ENCODE peak calls at places on chromosomes 4 and X, in seven cellular contexts. One of them, this sample, is unnamed.

GRCh38 chrX:24026403-24026801 is 584 bp downstream of the KLHL15 start:
- DNase-seq in left lung: no peak
- DNase-seq in pancreas: no peak
- DNase-seq in SK-N-SH: peak; percentile 48
- DNase-seq in aorta: no peak
- DNase-seq in heart right ventricle: no peak
- DNase-seq in Peyer's patch: no peak
- DNase-seq in this sample: no peak

GRCh38 chr4:85228264-85228663 is 246.7 kb upstream of the ARHGAP24 start:
- DNase-seq in left lung: no peak
- DNase-seq in pancreas: no peak
- DNase-seq in SK-N-SH: no peak
- DNase-seq in aorta: no peak
- DNase-seq in heart right ventricle: no peak
- DNase-seq in Peyer's patch: no peak
- DNase-seq in this sample: no peak

GRCh38 chr4:78120144-78120880 is 63.2 kb downstream of the FRAS1 start:
- DNase-seq in left lung: no peak
- DNase-seq in pancreas: no peak
- DNase-seq in SK-N-SH: no peak
- DNase-seq in aorta: no peak
- DNase-seq in heart right ventricle: no peak
- DNase-seq in Peyer's patch: no peak
- DNase-seq in this sample: no peak

GRCh38 chr4:55345980-55346850 is at the start of gene SRD5A3:
- DNase-seq in left lung: peak; percentile 87
- DNase-seq in pancreas: peak; percentile 98
- DNase-seq in SK-N-SH: peak; percentile 96
- DNase-seq in aorta: peak; percentile 96
- DNase-seq in heart right ventricle: peak; percentile 85
- DNase-seq in Peyer's patch: peak; percentile 92
- DNase-seq in this sample: peak; percentile 86

GRCh38 chr4:102387552-102388150 is 42.4 kb upstream of the SLC39A8 start:
- DNase-seq in left lung: no peak
- DNase-seq in pancreas: no peak
- DNase-seq in SK-N-SH: no peak
- DNase-seq in aorta: no peak
- DNase-seq in heart right ventricle: no peak
- DNase-seq in Peyer's patch: no peak
- DNase-seq in this sample: no peak

GRCh38 chr4:127469575-127470289 is 163.0 kb upstream of the INTU start:
- DNase-seq in left lung: no peak
- DNase-seq in pancreas: no peak
- DNase-seq in SK-N-SH: no peak
- DNase-seq in aorta: no peak
- DNase-seq in heart right ventricle: no peak
- DNase-seq in Peyer's patch: no peak
- DNase-seq in this sample: no peak

GRCh38 chrX:43065978-43066377 is 288.0 kb upstream of the PPP1R2C start:
- DNase-seq in left lung: no peak
- DNase-seq in pancreas: no peak
- DNase-seq in SK-N-SH: no peak
- DNase-seq in aorta: no peak
- DNase-seq in heart right ventricle: no peak
- DNase-seq in Peyer's patch: no peak
- DNase-seq in this sample: no peak

GRCh38 chrX:111199505-111199904 is 70.8 kb downstream of the CAPN6 start:
- DNase-seq in left lung: no peak
- DNase-seq in pancreas: no peak
- DNase-seq in SK-N-SH: no peak
- DNase-seq in aorta: no peak
- DNase-seq in heart right ventricle: no peak
- DNase-seq in Peyer's patch: no peak
- DNase-seq in this sample: no peak

GRCh38 chrX:10254746-10255145 is 98.0 kb downstream of the CLCN4 start:
- DNase-seq in left lung: no peak
- DNase-seq in pancreas: no peak
- DNase-seq in SK-N-SH: peak; percentile 8
- DNase-seq in aorta: no peak
- DNase-seq in heart right ventricle: no peak
- DNase-seq in Peyer's patch: no peak
- DNase-seq in this sample: no peak

GRCh38 chrX:24498181-24498580 is 33.1 kb downstream of the PDK3 start:
- DNase-seq in left lung: no peak
- DNase-seq in pancreas: no peak
- DNase-seq in SK-N-SH: no peak
- DNase-seq in aorta: no peak
- DNase-seq in heart right ventricle: peak; percentile 8
- DNase-seq in Peyer's patch: no peak
- DNase-seq in this sample: peak; percentile 8

GRCh38 chr4:20773144-20773997 is 73.1 kb downstream of the PACRGL start:
- DNase-seq in left lung: peak; percentile 34
- DNase-seq in pancreas: peak; percentile 55
- DNase-seq in SK-N-SH: peak; percentile 52
- DNase-seq in aorta: no peak
- DNase-seq in heart right ventricle: peak; percentile 34
- DNase-seq in Peyer's patch: peak; percentile 43
- DNase-seq in this sample: no peak

GRCh38 chr4:176223561-176223960 is 28.2 kb upstream of the SPATA4 start:
- DNase-seq in left lung: no peak
- DNase-seq in pancreas: no peak
- DNase-seq in SK-N-SH: no peak
- DNase-seq in aorta: no peak
- DNase-seq in heart right ventricle: no peak
- DNase-seq in Peyer's patch: no peak
- DNase-seq in this sample: no peak

GRCh38 chr4:81682492-81682891 is 210.8 kb upstream of the RASGEF1B start:
- DNase-seq in left lung: no peak
- DNase-seq in pancreas: no peak
- DNase-seq in SK-N-SH: no peak
- DNase-seq in aorta: no peak
- DNase-seq in heart right ventricle: no peak
- DNase-seq in Peyer's patch: no peak
- DNase-seq in this sample: no peak

GRCh38 chr4:75990129-75990528 is 616 bp downstream of the SDAD1 start:
- DNase-seq in left lung: no peak
- DNase-seq in pancreas: no peak
- DNase-seq in SK-N-SH: peak; percentile 22
- DNase-seq in aorta: no peak
- DNase-seq in heart right ventricle: no peak
- DNase-seq in Peyer's patch: no peak
- DNase-seq in this sample: no peak

GRCh38 chrX:37879692-37880091 is 32.3 kb upstream of the DYNLT3 start:
- DNase-seq in left lung: no peak
- DNase-seq in pancreas: no peak
- DNase-seq in SK-N-SH: no peak
- DNase-seq in aorta: no peak
- DNase-seq in heart right ventricle: no peak
- DNase-seq in Peyer's patch: no peak
- DNase-seq in this sample: no peak

GRCh38 chrX:107117993-107118321 is 665 bp downstream of the RBM41 start:
- DNase-seq in left lung: no peak
- DNase-seq in pancreas: no peak
- DNase-seq in SK-N-SH: peak; percentile 39
- DNase-seq in aorta: no peak
- DNase-seq in heart right ventricle: no peak
- DNase-seq in Peyer's patch: no peak
- DNase-seq in this sample: no peak

GRCh38 chr4:92952426-92952825 is 648.7 kb downstream of the GRID2 start:
- DNase-seq in left lung: no peak
- DNase-seq in pancreas: no peak
- DNase-seq in SK-N-SH: no peak
- DNase-seq in aorta: no peak
- DNase-seq in heart right ventricle: no peak
- DNase-seq in Peyer's patch: no peak
- DNase-seq in this sample: no peak

GRCh38 chrX:7316280-7316679 is 168.3 kb upstream of the PUDP start:
- DNase-seq in left lung: no peak
- DNase-seq in pancreas: no peak
- DNase-seq in SK-N-SH: no peak
- DNase-seq in aorta: no peak
- DNase-seq in heart right ventricle: no peak
- DNase-seq in Peyer's patch: no peak
- DNase-seq in this sample: no peak

GRCh38 chrX:6053126-6053625 is 175.5 kb downstream of the NLGN4X start:
- DNase-seq in left lung: no peak
- DNase-seq in pancreas: no peak
- DNase-seq in SK-N-SH: no peak
- DNase-seq in aorta: no peak
- DNase-seq in heart right ventricle: no peak
- DNase-seq in Peyer's patch: no peak
- DNase-seq in this sample: no peak

GRCh38 chr4:14641871-14642270 is 360.4 kb upstream of the CPEB2 start:
- DNase-seq in left lung: no peak
- DNase-seq in pancreas: no peak
- DNase-seq in SK-N-SH: no peak
- DNase-seq in aorta: no peak
- DNase-seq in heart right ventricle: no peak
- DNase-seq in Peyer's patch: no peak
- DNase-seq in this sample: no peak

GRCh38 chr4:14636563-14636962 is 365.7 kb upstream of the CPEB2 start:
- DNase-seq in left lung: no peak
- DNase-seq in pancreas: no peak
- DNase-seq in SK-N-SH: no peak
- DNase-seq in aorta: no peak
- DNase-seq in heart right ventricle: no peak
- DNase-seq in Peyer's patch: no peak
- DNase-seq in this sample: no peak

GRCh38 chr4:14644568-14645282 is 357.6 kb upstream of the CPEB2 start:
- DNase-seq in left lung: no peak
- DNase-seq in pancreas: no peak
- DNase-seq in SK-N-SH: no peak
- DNase-seq in aorta: no peak
- DNase-seq in heart right ventricle: no peak
- DNase-seq in Peyer's patch: no peak
- DNase-seq in this sample: no peak

GRCh38 chr4:14640476-14640875 is 361.8 kb upstream of the CPEB2 start:
- DNase-seq in left lung: no peak
- DNase-seq in pancreas: no peak
- DNase-seq in SK-N-SH: no peak
- DNase-seq in aorta: no peak
- DNase-seq in heart right ventricle: no peak
- DNase-seq in Peyer's patch: no peak
- DNase-seq in this sample: no peak
- H3K9me3 ChIP-seq in left lung: no peaks in the 10 kb centered on the region
- H3K9me3 ChIP-seq in pancreas: no peaks in the 10 kb centered on the region
- H3K9me3 ChIP-seq in SK-N-SH: no peaks in the 10 kb centered on the region
- H3K9me3 ChIP-seq in aorta: peaks cover 3% of the 10 kb centered on the region
- H3K9me3 ChIP-seq in heart right ventricle: no peaks in the 10 kb centered on the region
- H3K9me3 ChIP-seq in Peyer's patch: no peaks in the 10 kb centered on the region
- H3K9me3 ChIP-seq in this sample: no peaks in the 10 kb centered on the region

GRCh38 chrX:40102393-40103381 is 4.9 kb upstream of the BCOR start:
- DNase-seq in left lung: no peak
- DNase-seq in pancreas: no peak
- DNase-seq in SK-N-SH: no peak
- DNase-seq in aorta: no peak
- DNase-seq in heart right ventricle: no peak
- DNase-seq in Peyer's patch: no peak
- DNase-seq in this sample: no peak
- H3K9me3 ChIP-seq in left lung: no peaks in the 10 kb centered on the region
- H3K9me3 ChIP-seq in pancreas: no peaks in the 10 kb centered on the region
- H3K9me3 ChIP-seq in SK-N-SH: no peaks in the 10 kb centered on the region
- H3K9me3 ChIP-seq in aorta: no peaks in the 10 kb centered on the region
- H3K9me3 ChIP-seq in heart right ventricle: no peaks in the 10 kb centered on the region
- H3K9me3 ChIP-seq in Peyer's patch: no peaks in the 10 kb centered on the region
- H3K9me3 ChIP-seq in this sample: no peaks in the 10 kb centered on the region

GRCh38 chrX:153554519-153555167 is 37.2 kb downstream of the ATP2B3 start:
- DNase-seq in left lung: peak; percentile 51
- DNase-seq in pancreas: peak; percentile 83
- DNase-seq in SK-N-SH: peak; percentile 85
- DNase-seq in aorta: peak; percentile 87
- DNase-seq in heart right ventricle: peak; percentile 48
- DNase-seq in Peyer's patch: peak; percentile 73
- DNase-seq in this sample: peak; percentile 45

GRCh38 chrX:153557618-153558017 is 40.2 kb downstream of the ATP2B3 start:
- DNase-seq in left lung: no peak
- DNase-seq in pancreas: no peak
- DNase-seq in SK-N-SH: no peak
- DNase-seq in aorta: no peak
- DNase-seq in heart right ventricle: no peak
- DNase-seq in Peyer's patch: no peak
- DNase-seq in this sample: no peak

GRCh38 chrX:153560000-153560399 is 38.9 kb downstream of the CCNQ start:
- DNase-seq in left lung: no peak
- DNase-seq in pancreas: no peak
- DNase-seq in SK-N-SH: no peak
- DNase-seq in aorta: no peak
- DNase-seq in heart right ventricle: no peak
- DNase-seq in Peyer's patch: no peak
- DNase-seq in this sample: no peak

GRCh38 chrX:153560466-153560865 is 38.5 kb downstream of the CCNQ start:
- DNase-seq in left lung: no peak
- DNase-seq in pancreas: no peak
- DNase-seq in SK-N-SH: no peak
- DNase-seq in aorta: no peak
- DNase-seq in heart right ventricle: no peak
- DNase-seq in Peyer's patch: no peak
- DNase-seq in this sample: no peak

GRCh38 chrX:153556767-153557166 is 39.3 kb downstream of the ATP2B3 start:
- DNase-seq in left lung: no peak
- DNase-seq in pancreas: no peak
- DNase-seq in SK-N-SH: no peak
- DNase-seq in aorta: no peak
- DNase-seq in heart right ventricle: no peak
- DNase-seq in Peyer's patch: no peak
- DNase-seq in this sample: no peak
- H3K9me3 ChIP-seq in left lung: no peaks in the 10 kb centered on the region
- H3K9me3 ChIP-seq in pancreas: no peaks in the 10 kb centered on the region
- H3K9me3 ChIP-seq in SK-N-SH: no peaks in the 10 kb centered on the region
- H3K9me3 ChIP-seq in aorta: no peaks in the 10 kb centered on the region
- H3K9me3 ChIP-seq in heart right ventricle: no peaks in the 10 kb centered on the region
- H3K9me3 ChIP-seq in Peyer's patch: no peaks in the 10 kb centered on the region
- H3K9me3 ChIP-seq in this sample: no peaks in the 10 kb centered on the region

GRCh38 chrX:103467870-103468269 is 51.4 kb downstream of the RAB40A start:
- DNase-seq in left lung: no peak
- DNase-seq in pancreas: no peak
- DNase-seq in SK-N-SH: no peak
- DNase-seq in aorta: no peak
- DNase-seq in heart right ventricle: no peak
- DNase-seq in Peyer's patch: no peak
- DNase-seq in this sample: no peak

GRCh38 chrX:103467156-103467555 is 52.1 kb downstream of the RAB40A start:
- DNase-seq in left lung: no peak
- DNase-seq in pancreas: no peak
- DNase-seq in SK-N-SH: no peak
- DNase-seq in aorta: no peak
- DNase-seq in heart right ventricle: no peak
- DNase-seq in Peyer's patch: no peak
- DNase-seq in this sample: no peak

GRCh38 chrX:103461156-103461555 is 58.1 kb downstream of the RAB40A start:
- DNase-seq in left lung: no peak
- DNase-seq in pancreas: no peak
- DNase-seq in SK-N-SH: no peak
- DNase-seq in aorta: no peak
- DNase-seq in heart right ventricle: no peak
- DNase-seq in Peyer's patch: no peak
- DNase-seq in this sample: no peak

GRCh38 chrX:103464071-103464773 is 55.1 kb downstream of the RAB40A start:
- DNase-seq in left lung: peak; percentile 31
- DNase-seq in pancreas: no peak
- DNase-seq in SK-N-SH: peak; percentile 37
- DNase-seq in aorta: no peak
- DNase-seq in heart right ventricle: peak; percentile 4
- DNase-seq in Peyer's patch: no peak
- DNase-seq in this sample: peak; percentile 11

GRCh38 chrX:103464774-103465117 is 54.5 kb downstream of the RAB40A start:
- DNase-seq in left lung: peak; percentile 39
- DNase-seq in pancreas: peak; percentile 77
- DNase-seq in SK-N-SH: peak; percentile 38
- DNase-seq in aorta: peak; percentile 86
- DNase-seq in heart right ventricle: peak; percentile 73
- DNase-seq in Peyer's patch: peak; percentile 57
- DNase-seq in this sample: peak; percentile 52
- H3K9me3 ChIP-seq in left lung: no peaks in the 10 kb centered on the region
- H3K9me3 ChIP-seq in pancreas: no peaks in the 10 kb centered on the region
- H3K9me3 ChIP-seq in SK-N-SH: no peaks in the 10 kb centered on the region
- H3K9me3 ChIP-seq in aorta: no peaks in the 10 kb centered on the region
- H3K9me3 ChIP-seq in heart right ventricle: no peaks in the 10 kb centered on the region
- H3K9me3 ChIP-seq in Peyer's patch: no peaks in the 10 kb centered on the region
- H3K9me3 ChIP-seq in this sample: no peaks in the 10 kb centered on the region